ENCODE peak calls at places on chromosomes 12 and 14, in six cellular contexts. One of them, this sample, is unnamed.

GRCh38 chr14:96455588-96455987 is 46.6 kb upstream of the PAPOLA start:
- DNase-seq in left ventricle myocardium inferior: no peak
- DNase-seq in endothelial cell: no peak
- DNase-seq in fibroblast of lung: no peak
- DNase-seq in ovary: no peak
- DNase-seq in psoas muscle: no peak
- DNase-seq in this sample: no peak

GRCh38 chr12:104609083-104609844 is 152.5 kb downstream of the CHST11 start:
- DNase-seq in left ventricle myocardium inferior: no peak
- DNase-seq in endothelial cell: no peak
- DNase-seq in fibroblast of lung: no peak
- DNase-seq in ovary: no peak
- DNase-seq in psoas muscle: no peak
- DNase-seq in this sample: no peak

GRCh38 chr14:102292446-102292845 is 12.5 kb downstream of the MOK start:
- DNase-seq in left ventricle myocardium inferior: no peak
- DNase-seq in endothelial cell: no peak
- DNase-seq in fibroblast of lung: no peak
- DNase-seq in ovary: no peak
- DNase-seq in psoas muscle: no peak
- DNase-seq in this sample: no peak

GRCh38 chr14:22025884-22026283 is 352.3 kb upstream of the OR4E1 start:
- DNase-seq in left ventricle myocardium inferior: no peak
- DNase-seq in endothelial cell: no peak
- DNase-seq in fibroblast of lung: no peak
- DNase-seq in ovary: no peak
- DNase-seq in psoas muscle: no peak
- DNase-seq in this sample: no peak

GRCh38 chr12:42696424-42697149 is 107.0 kb upstream of the PRICKLE1 start:
- DNase-seq in left ventricle myocardium inferior: peak
- DNase-seq in endothelial cell: no peak
- DNase-seq in fibroblast of lung: peak
- DNase-seq in ovary: peak
- DNase-seq in psoas muscle: peak
- DNase-seq in this sample: no peak

GRCh38 chr12:60522684-60523083 is 926.9 kb downstream of the SLC16A7 start:
- DNase-seq in left ventricle myocardium inferior: no peak
- DNase-seq in endothelial cell: no peak
- DNase-seq in fibroblast of lung: no peak
- DNase-seq in ovary: no peak
- DNase-seq in psoas muscle: no peak
- DNase-seq in this sample: no peak

GRCh38 chr12:2163172-2163927 is 110.6 kb downstream of the CACNA1C start:
- DNase-seq in left ventricle myocardium inferior: peak
- DNase-seq in endothelial cell: no peak
- DNase-seq in fibroblast of lung: peak
- DNase-seq in ovary: peak
- DNase-seq in psoas muscle: peak
- DNase-seq in this sample: peak

GRCh38 chr12:1668833-1669543 is 21.9 kb upstream of the ADIPOR2 start:
- DNase-seq in left ventricle myocardium inferior: peak
- DNase-seq in endothelial cell: no peak
- DNase-seq in fibroblast of lung: peak
- DNase-seq in ovary: no peak
- DNase-seq in psoas muscle: peak
- DNase-seq in this sample: no peak

DNA sequence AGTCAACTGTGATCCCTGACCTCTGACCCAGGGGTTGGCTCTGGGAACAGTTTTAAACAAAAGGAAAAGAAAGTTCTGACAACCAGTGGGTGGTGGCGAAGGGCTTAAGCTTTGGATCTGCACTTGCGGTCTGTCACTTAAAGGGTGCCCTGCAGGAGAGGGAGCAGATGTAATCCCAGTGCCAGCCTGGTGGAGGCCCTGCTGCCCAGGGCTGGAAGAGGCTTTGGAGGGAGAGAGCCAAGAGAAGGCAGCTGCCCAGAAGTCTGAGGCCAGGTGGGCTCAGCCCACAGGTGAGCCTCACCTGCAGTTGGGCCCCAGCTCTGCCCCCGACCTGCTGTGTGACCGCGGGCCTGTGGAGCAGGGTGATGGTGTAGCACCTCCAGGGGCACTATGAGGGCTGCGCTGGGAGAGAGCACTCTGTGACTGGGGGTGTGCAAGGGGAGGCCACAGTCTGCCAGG is 19.1 kb downstream of the SH2B3 start:
- DNase-seq in left ventricle myocardium inferior: no peak
- DNase-seq in endothelial cell: no peak
- DNase-seq in fibroblast of lung: no peak
- DNase-seq in ovary: no peak
- DNase-seq in psoas muscle: no peak
- DNase-seq in this sample: no peak
- TF ChIP-seq CTCF in left ventricle myocardium inferior: peak
- TF ChIP-seq CTCF in endothelial cell: no peak
- TF ChIP-seq CTCF in fibroblast of lung: no peak
- TF ChIP-seq CTCF in ovary: no peak
- TF ChIP-seq CTCF in psoas muscle: no peak
- TF ChIP-seq CTCF in this sample: no peak

GRCh38 chr12:45284096-45284901 is 68.4 kb downstream of the ANO6 start:
- DNase-seq in left ventricle myocardium inferior: no peak
- DNase-seq in endothelial cell: no peak
- DNase-seq in fibroblast of lung: peak
- DNase-seq in ovary: no peak
- DNase-seq in psoas muscle: no peak
- DNase-seq in this sample: no peak
- TF ChIP-seq CTCF in left ventricle myocardium inferior: no peak
- TF ChIP-seq CTCF in endothelial cell: peak
- TF ChIP-seq CTCF in fibroblast of lung: peak
- TF ChIP-seq CTCF in ovary: no peak
- TF ChIP-seq CTCF in psoas muscle: no peak
- TF ChIP-seq CTCF in this sample: no peak

GRCh38 chr14:100164808-100165207 is 5.4 kb upstream of the DEGS2 start:
- DNase-seq in left ventricle myocardium inferior: no peak
- DNase-seq in endothelial cell: no peak
- DNase-seq in fibroblast of lung: no peak
- DNase-seq in ovary: no peak
- DNase-seq in psoas muscle: no peak
- DNase-seq in this sample: no peak

GRCh38 chr14:100160534-100160916 is 1.1 kb upstream of the DEGS2 start:
- DNase-seq in left ventricle myocardium inferior: no peak
- DNase-seq in endothelial cell: no peak
- DNase-seq in fibroblast of lung: no peak
- DNase-seq in ovary: no peak
- DNase-seq in psoas muscle: no peak
- DNase-seq in this sample: no peak

GRCh38 chr14:100165825-100166520 is 6.5 kb upstream of the DEGS2 start:
- DNase-seq in left ventricle myocardium inferior: no peak
- DNase-seq in endothelial cell: no peak
- DNase-seq in fibroblast of lung: no peak
- DNase-seq in ovary: no peak
- DNase-seq in psoas muscle: no peak
- DNase-seq in this sample: no peak

GRCh38 chr14:100168515-100168914 is 9.1 kb upstream of the DEGS2 start:
- DNase-seq in left ventricle myocardium inferior: no peak
- DNase-seq in endothelial cell: no peak
- DNase-seq in fibroblast of lung: no peak
- DNase-seq in ovary: no peak
- DNase-seq in psoas muscle: no peak
- DNase-seq in this sample: no peak

DNA sequence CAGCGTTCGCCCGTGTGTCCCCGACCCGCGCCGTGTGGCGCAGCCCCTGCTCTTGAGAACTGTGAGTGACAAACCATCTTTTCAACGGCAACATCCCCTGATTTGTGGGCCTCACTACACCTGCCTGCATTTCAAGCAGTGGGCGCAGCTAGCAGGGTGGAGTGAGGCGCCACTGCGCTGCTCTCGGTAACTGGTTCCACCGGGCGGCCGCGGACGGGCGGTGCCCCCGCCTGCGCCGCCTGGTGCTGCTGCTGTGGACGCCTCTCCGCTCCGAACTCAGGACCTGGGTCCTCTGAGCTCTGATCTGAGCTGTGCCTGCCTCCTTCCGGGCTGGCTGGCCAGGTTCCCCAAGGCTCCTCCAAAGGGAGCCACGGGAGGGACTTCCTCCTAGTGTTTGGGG is 5.9 kb upstream of the DEGS2 start:
- DNase-seq in left ventricle myocardium inferior: no peak
- DNase-seq in endothelial cell: no peak
- DNase-seq in fibroblast of lung: no peak
- DNase-seq in ovary: no peak
- DNase-seq in psoas muscle: no peak
- DNase-seq in this sample: no peak
- TF ChIP-seq CTCF in left ventricle myocardium inferior: peak
- TF ChIP-seq CTCF in endothelial cell: no peak
- TF ChIP-seq CTCF in fibroblast of lung: no peak
- TF ChIP-seq CTCF in ovary: no peak
- TF ChIP-seq CTCF in psoas muscle: no peak
- TF ChIP-seq CTCF in this sample: no peak

GRCh38 chr12:72133497-72134055 is 138.6 kb upstream of the TRHDE start:
- DNase-seq in left ventricle myocardium inferior: no peak
- DNase-seq in endothelial cell: no peak
- DNase-seq in fibroblast of lung: peak
- DNase-seq in ovary: no peak
- DNase-seq in psoas muscle: no peak
- DNase-seq in this sample: no peak
- TF ChIP-seq CTCF in left ventricle myocardium inferior: no peak
- TF ChIP-seq CTCF in endothelial cell: no peak
- TF ChIP-seq CTCF in fibroblast of lung: peak
- TF ChIP-seq CTCF in ovary: no peak
- TF ChIP-seq CTCF in psoas muscle: no peak
- TF ChIP-seq CTCF in this sample: peak

DNA sequence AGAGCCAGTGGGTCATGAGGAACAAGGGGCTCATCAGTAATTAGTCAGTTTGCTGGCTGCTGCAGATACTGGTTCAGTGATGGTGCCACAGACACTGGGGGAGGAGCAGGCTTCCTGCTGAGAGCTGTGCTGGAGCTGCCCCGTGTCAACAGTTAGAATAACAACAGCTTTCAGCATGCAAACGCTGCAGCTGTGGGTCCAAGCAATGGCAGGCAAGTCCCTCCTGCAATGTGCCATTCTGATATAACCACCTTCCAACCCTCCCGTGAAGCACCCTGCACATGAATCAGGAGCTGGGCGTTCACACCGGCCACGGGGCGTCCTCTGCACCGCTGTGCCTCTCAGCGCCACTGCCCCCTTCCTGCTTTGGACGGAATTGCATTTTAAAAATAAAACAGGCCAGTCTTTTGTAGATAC is 258.4 kb upstream of the SFSWAP start:
- DNase-seq in left ventricle myocardium inferior: no peak
- DNase-seq in endothelial cell: peak
- DNase-seq in fibroblast of lung: no peak
- DNase-seq in ovary: no peak
- DNase-seq in psoas muscle: no peak
- DNase-seq in this sample: no peak
- TF ChIP-seq CTCF in left ventricle myocardium inferior: peak
- TF ChIP-seq CTCF in endothelial cell: peak
- TF ChIP-seq CTCF in fibroblast of lung: no peak
- TF ChIP-seq CTCF in ovary: no peak
- TF ChIP-seq CTCF in psoas muscle: peak
- TF ChIP-seq CTCF in this sample: no peak

GRCh38 chr12:95225645-95226212 is 8.1 kb downstream of the VEZT start:
- DNase-seq in left ventricle myocardium inferior: no peak
- DNase-seq in endothelial cell: no peak
- DNase-seq in fibroblast of lung: no peak
- DNase-seq in ovary: no peak
- DNase-seq in psoas muscle: no peak
- DNase-seq in this sample: no peak
- TF ChIP-seq CTCF in left ventricle myocardium inferior: no peak
- TF ChIP-seq CTCF in endothelial cell: no peak
- TF ChIP-seq CTCF in fibroblast of lung: no peak
- TF ChIP-seq CTCF in ovary: no peak
- TF ChIP-seq CTCF in psoas muscle: no peak
- TF ChIP-seq CTCF in this sample: no peak

GRCh38 chr12:177336-177979 is 36.5 kb downstream of the SLC6A12 start:
- DNase-seq in left ventricle myocardium inferior: no peak
- DNase-seq in endothelial cell: no peak
- DNase-seq in fibroblast of lung: no peak
- DNase-seq in ovary: no peak
- DNase-seq in psoas muscle: no peak
- DNase-seq in this sample: no peak

GRCh38 chr12:179131-179884 is 34.6 kb downstream of the SLC6A12 start:
- DNase-seq in left ventricle myocardium inferior: peak
- DNase-seq in endothelial cell: no peak
- DNase-seq in fibroblast of lung: no peak
- DNase-seq in ovary: no peak
- DNase-seq in psoas muscle: no peak
- DNase-seq in this sample: no peak

GRCh38 chr12:177980-178714 is 35.8 kb downstream of the SLC6A12 start:
- DNase-seq in left ventricle myocardium inferior: no peak
- DNase-seq in endothelial cell: no peak
- DNase-seq in fibroblast of lung: no peak
- DNase-seq in ovary: no peak
- DNase-seq in psoas muscle: no peak
- DNase-seq in this sample: no peak

GRCh38 chr12:179885-180284 is 34.1 kb downstream of the SLC6A12 start:
- DNase-seq in left ventricle myocardium inferior: no peak
- DNase-seq in endothelial cell: no peak
- DNase-seq in fibroblast of lung: no peak
- DNase-seq in ovary: no peak
- DNase-seq in psoas muscle: no peak
- DNase-seq in this sample: no peak

GRCh38 chr12:178715-179109 is 35.2 kb downstream of the SLC6A12 start:
- DNase-seq in left ventricle myocardium inferior: no peak
- DNase-seq in endothelial cell: no peak
- DNase-seq in fibroblast of lung: no peak
- DNase-seq in ovary: no peak
- DNase-seq in psoas muscle: no peak
- DNase-seq in this sample: no peak
- TF ChIP-seq CTCF in left ventricle myocardium inferior: no peak
- TF ChIP-seq CTCF in endothelial cell: no peak
- TF ChIP-seq CTCF in fibroblast of lung: no peak
- TF ChIP-seq CTCF in ovary: no peak
- TF ChIP-seq CTCF in psoas muscle: no peak
- TF ChIP-seq CTCF in this sample: no peak

GRCh38 chr14:58826845-58827686 is 189.3 kb downstream of the DACT1 start:
- DNase-seq in left ventricle myocardium inferior: no peak
- DNase-seq in endothelial cell: no peak
- DNase-seq in fibroblast of lung: no peak
- DNase-seq in ovary: no peak
- DNase-seq in psoas muscle: no peak
- DNase-seq in this sample: no peak
- TF ChIP-seq CTCF in left ventricle myocardium inferior: peak
- TF ChIP-seq CTCF in endothelial cell: peak
- TF ChIP-seq CTCF in fibroblast of lung: peak
- TF ChIP-seq CTCF in ovary: no peak
- TF ChIP-seq CTCF in psoas muscle: peak
- TF ChIP-seq CTCF in this sample: no peak

GRCh38 chr12:98698603-98699463 is 53.7 kb downstream of the APAF1 start:
- DNase-seq in left ventricle myocardium inferior: peak
- DNase-seq in endothelial cell: peak
- DNase-seq in fibroblast of lung: peak
- DNase-seq in ovary: peak
- DNase-seq in psoas muscle: peak
- DNase-seq in this sample: peak
- TF ChIP-seq CTCF in left ventricle myocardium inferior: peak
- TF ChIP-seq CTCF in endothelial cell: peak
- TF ChIP-seq CTCF in fibroblast of lung: peak
- TF ChIP-seq CTCF in ovary: peak
- TF ChIP-seq CTCF in psoas muscle: peak
- TF ChIP-seq CTCF in this sample: peak

This sample was measured in AG09319.